ENCODE peak calls at places on chromosome 15, in ten cellular contexts. M is GM12878, B is NB4, Q is WERI-Rb-1, U is HAP-1, X is aorta, L is fibroblast of lung, A is neuronal stem cell, Y is right atrium auricular region, T is heart right ventricle. V is an unnamed sample.

GRCh38 chr15:85636351-85636750 is 158.4 kb downstream of the KLHL25 start:
- DNase-seq in M (no peak), B (no peak), Q (no peak), U (no peak), X (no peak), L (no peak), A (no peak), Y (no peak), T (no peak), V (no peak)

GRCh38 chr15:89649716-89650115 is 5.6 kb downstream of the KIF7 start:
- DNase-seq in M (no peak), B (no peak), Q (no peak), U (no peak), X (peak), L (no peak), A (no peak), Y (no peak), T (no peak), V (no peak)

GRCh38 chr15:88489321-88489720 is 21.8 kb downstream of the MRPS11 start:
- DNase-seq in M (no peak), B (no peak), Q (no peak), U (no peak), X (no peak), L (no peak), A (no peak), Y (no peak), T (no peak), V (no peak)

GRCh38 chr15:64070965-64071851 is 22.4 kb downstream of the CIAO2A start:
- DNase-seq in M (no peak), B (no peak), Q (no peak), U (no peak), X (no peak), L (peak), A (no peak), Y (peak), T (peak), V (peak)

GRCh38 chr15:73038186-73038585 is 14.1 kb upstream of the NEO1 start:
- DNase-seq in M (no peak), B (no peak), Q (no peak), U (no peak), X (no peak), L (no peak), A (no peak), Y (no peak), T (no peak), V (no peak)

GRCh38 chr15:39885099-39885777 is 34.8 kb downstream of the GPR176 start:
- DNase-seq in M (no peak), B (no peak), Q (no peak), U (no peak), X (no peak), L (no peak), A (no peak), Y (no peak), T (no peak), V (no peak)

GRCh38 chr15:31263751-31264533 is 62.7 kb upstream of the KLF13 start:
- DNase-seq in M (peak), B (peak), Q (no peak), U (no peak), X (peak), L (no peak), A (no peak), Y (peak), T (peak), V (no peak)

GRCh38 chr15:69463182-69463756 is 10.7 kb downstream of the RPLP1 start:
- DNase-seq in M (no peak), B (no peak), Q (peak), U (no peak), X (no peak), L (no peak), A (no peak), Y (no peak), T (no peak), V (no peak)

GRCh38 chr15:35698978-35699377 is 153.0 kb upstream of the DPH6 start:
- DNase-seq in M (no peak), B (no peak), Q (no peak), U (no peak), X (no peak), L (no peak), A (no peak), Y (no peak), T (no peak), V (no peak)

GRCh38 chr15:85282504-85283115 is 97.8 kb upstream of the AKAP13 start:
- DNase-seq in M (no peak), B (no peak), Q (no peak), U (no peak), X (no peak), L (peak), A (no peak), Y (peak), T (no peak), V (peak)

GRCh38 chr15:101193781-101194180 is 58.1 kb downstream of the CHSY1 start:
- DNase-seq in M (no peak), B (no peak), Q (no peak), U (no peak), X (no peak), L (no peak), A (no peak), Y (no peak), T (no peak), V (no peak)

GRCh38 chr15:101192081-101192480 is 59.8 kb downstream of the CHSY1 start:
- DNase-seq in M (no peak), B (no peak), Q (no peak), U (no peak), X (no peak), L (no peak), A (no peak), Y (no peak), T (no peak), V (no peak)

GRCh38 chr15:101194246-101195138 is 57.4 kb downstream of the CHSY1 start:
- DNase-seq in M (no peak), B (no peak), Q (no peak), U (no peak), X (no peak), L (no peak), A (no peak), Y (no peak), T (no peak), V (no peak)

GRCh38 chr15:101191242-101191641 is 60.6 kb downstream of the CHSY1 start:
- DNase-seq in M (no peak), B (no peak), Q (no peak), U (no peak), X (no peak), L (no peak), A (no peak), Y (no peak), T (no peak), V (no peak)

DNA sequence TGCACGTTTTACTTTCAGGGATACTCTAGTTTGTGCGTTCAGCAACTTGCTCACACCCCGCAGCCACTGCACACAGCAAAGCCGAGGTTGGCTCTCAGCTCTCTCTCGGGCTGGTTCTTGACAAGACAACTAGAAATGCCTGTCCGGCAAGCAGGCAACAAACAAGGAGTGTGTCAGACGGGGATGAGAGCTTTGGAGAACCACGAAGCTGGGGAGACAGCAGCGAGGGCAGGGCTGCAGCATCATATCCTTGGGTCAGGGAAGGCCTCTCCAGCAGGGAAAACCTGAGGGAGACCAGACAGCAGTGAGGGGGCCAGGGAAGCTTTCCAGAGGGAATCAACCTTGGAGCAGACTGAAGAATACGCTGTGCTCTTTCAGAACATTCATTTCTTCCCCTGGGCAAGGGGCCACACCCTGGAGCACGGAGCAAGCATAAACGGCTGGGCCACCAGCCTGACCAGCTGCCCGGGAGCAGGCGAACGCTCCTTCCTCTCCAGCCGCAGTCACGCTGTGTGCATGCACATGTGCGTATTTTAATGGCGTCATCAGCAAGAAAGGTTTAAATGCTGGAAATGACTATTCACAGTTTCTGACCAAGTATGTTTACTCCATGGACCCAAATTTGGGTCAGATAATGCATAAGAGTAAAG is 58.7 kb downstream of the CHSY1 start:
- DNase-seq in M (no peak), B (no peak), Q (no peak), U (no peak), X (peak), L (no peak), A (no peak), Y (peak), T (peak), V (peak)
- H3K4me3 ChIP-seq in M (no peak), B (no peak), Q (no peak), U (no peak), X (no peak), L (no peak), A (no peak), Y (no peak), T (no peak), V (peak)

GRCh38 chr15:60009124-60009523 is 5.0 kb downstream of the FOXB1 start:
- DNase-seq in M (no peak), B (no peak), Q (no peak), U (peak), X (no peak), L (no peak), A (no peak), Y (no peak), T (no peak), V (no peak)
- H3K4me3 ChIP-seq in M (no peak), B (no peak), Q (no peak), U (no peak), X (no peak), L (no peak), A (no peak), Y (no peak), T (no peak), V (no peak)

GRCh38 chr15:98753726-98754125 is 105.4 kb downstream of the IGF1R start:
- DNase-seq in M (no peak), B (no peak), Q (no peak), U (no peak), X (no peak), L (no peak), A (peak), Y (no peak), T (no peak), V (no peak)
- H3K4me3 ChIP-seq in M (no peak), B (no peak), Q (no peak), U (no peak), X (peak), L (peak), A (no peak), Y (no peak), T (no peak), V (peak)

GRCh38 chr15:75008249-75009017 is 13.1 kb downstream of the SCAMP5 start:
- DNase-seq in M (no peak), B (peak), Q (no peak), U (no peak), X (no peak), L (no peak), A (no peak), Y (no peak), T (no peak), V (no peak)
- H3K4me3 ChIP-seq in M (peak), B (peak), Q (no peak), U (no peak), X (no peak), L (no peak), A (no peak), Y (no peak), T (no peak), V (no peak)

GRCh38 chr15:82572986-82573385 is 32.7 kb upstream of the RPS17 start:
- DNase-seq in M (no peak), B (no peak), Q (no peak), U (no peak), X (no peak), L (no peak), A (no peak), Y (no peak), T (no peak), V (no peak)

GRCh38 chr15:82570721-82571519 is 30.7 kb upstream of the RPS17 start:
- DNase-seq in M (no peak), B (no peak), Q (peak), U (no peak), X (no peak), L (peak), A (no peak), Y (no peak), T (no peak), V (no peak)

GRCh38 chr15:82572311-82572710 is 32.1 kb upstream of the RPS17 start:
- DNase-seq in M (no peak), B (no peak), Q (peak), U (no peak), X (no peak), L (no peak), A (no peak), Y (no peak), T (no peak), V (no peak)

GRCh38 chr15:82569834-82570233 is 29.6 kb upstream of the RPS17 start:
- DNase-seq in M (no peak), B (no peak), Q (no peak), U (no peak), X (no peak), L (no peak), A (no peak), Y (no peak), T (no peak), V (no peak)

GRCh38 chr15:82571722-82572222 is 31.5 kb upstream of the RPS17 start:
- DNase-seq in M (no peak), B (no peak), Q (peak), U (peak), X (peak), L (peak), A (peak), Y (peak), T (peak), V (peak)
- H3K4me3 ChIP-seq in M (no peak), B (no peak), Q (peak), U (no peak), X (no peak), L (peak), A (peak), Y (peak), T (peak), V (peak)

DNA sequence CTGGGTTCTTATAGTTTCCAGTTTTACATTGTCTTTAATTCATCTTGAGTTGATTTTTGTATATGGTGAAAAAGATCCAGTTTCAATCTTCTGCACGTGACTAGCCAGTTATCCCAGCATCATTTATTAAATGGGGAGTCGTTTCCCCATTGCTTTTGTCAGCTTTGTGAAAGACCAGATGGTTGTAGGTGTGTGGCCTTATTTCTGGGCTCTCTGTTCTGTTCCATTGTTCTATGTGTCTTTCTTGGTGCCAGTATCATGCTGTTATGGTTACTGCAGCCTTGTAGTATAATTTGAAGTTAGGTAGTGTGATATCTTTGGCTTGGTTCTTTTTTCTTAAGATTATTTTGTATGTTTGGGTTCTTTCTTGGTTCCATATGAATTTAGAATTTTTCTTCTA is 432.2 kb downstream of the UNC13C start:
- DNase-seq in M (no peak), B (no peak), Q (no peak), U (no peak), X (no peak), L (no peak), A (no peak), Y (no peak), T (no peak), V (no peak)
- H3K4me3 ChIP-seq in M (no peak), B (no peak), Q (no peak), U (no peak), X (no peak), L (no peak), A (no peak), Y (no peak), T (no peak), V (no peak)

GRCh38 chr15:66621491-66622467 is 56.0 kb upstream of the LCTL start:
- DNase-seq in M (no peak), B (no peak), Q (no peak), U (peak), X (no peak), L (peak), A (peak), Y (no peak), T (no peak), V (no peak)
- H3K4me3 ChIP-seq in M (no peak), B (no peak), Q (no peak), U (no peak), X (no peak), L (no peak), A (no peak), Y (no peak), T (no peak), V (no peak)

DNA sequence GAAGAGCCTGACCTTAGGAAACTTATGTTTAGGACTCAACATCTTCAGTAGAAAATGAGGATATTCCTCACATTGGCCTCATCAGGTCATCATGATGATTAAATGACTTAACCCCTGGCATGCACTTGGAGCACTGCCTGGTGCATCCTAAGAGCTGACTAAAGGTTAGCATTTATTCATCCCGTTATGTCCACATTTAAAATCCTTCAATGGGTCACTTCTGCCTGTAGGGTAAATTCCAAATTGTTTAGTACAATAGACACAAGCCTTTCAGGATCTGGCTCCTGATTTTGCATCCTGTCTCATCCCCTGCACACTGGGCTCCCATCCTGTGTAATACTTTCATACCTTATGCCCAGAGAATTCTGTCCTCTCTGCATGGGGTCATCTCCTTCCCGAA is 195.2 kb upstream of the MCTP2 start:
- DNase-seq in M (no peak), B (no peak), Q (no peak), U (no peak), X (no peak), L (no peak), A (no peak), Y (no peak), T (no peak), V (no peak)
- H3K4me3 ChIP-seq in M (no peak), B (no peak), Q (no peak), U (no peak), X (no peak), L (no peak), A (no peak), Y (no peak), T (no peak), V (no peak)

DNA sequence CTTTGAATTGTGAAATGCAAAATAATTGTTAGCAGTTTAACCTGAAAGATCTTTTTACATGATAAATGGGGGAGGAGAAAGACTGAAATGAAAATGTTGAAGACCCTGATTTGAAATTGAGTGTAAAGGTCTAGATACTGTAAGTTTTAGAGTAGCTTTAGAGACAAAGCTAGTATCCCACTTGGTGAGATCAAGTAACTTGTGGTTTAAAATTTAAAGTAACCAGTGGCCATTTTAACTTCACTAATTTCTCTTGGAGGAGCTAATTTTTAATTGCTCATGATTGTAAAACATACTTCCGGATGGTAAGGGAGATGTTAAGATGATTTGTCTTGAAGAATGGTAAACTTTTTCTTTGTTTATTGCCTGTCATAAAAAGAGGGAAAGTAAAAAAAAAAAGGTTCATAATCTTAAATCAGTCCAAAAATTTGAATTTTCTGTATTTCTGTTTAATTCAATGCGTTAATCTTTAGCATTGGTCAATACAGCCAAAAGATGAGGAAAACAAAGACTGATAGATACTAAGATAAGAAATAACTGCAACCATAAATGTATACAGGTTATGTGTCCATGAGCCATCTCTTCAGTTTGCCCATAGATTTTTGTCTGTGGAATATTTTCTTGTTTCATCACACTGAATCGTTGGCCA is 15.2 kb upstream of the CHD2 start:
- DNase-seq in M (no peak), B (peak), Q (no peak), U (no peak), X (no peak), L (no peak), A (no peak), Y (no peak), T (no peak), V (no peak)
- H3K4me3 ChIP-seq in M (peak), B (peak), Q (peak), U (peak), X (peak), L (peak), A (no peak), Y (peak), T (peak), V (peak)

GRCh38 chr15:67821784-67822451 is 3.4 kb upstream of the SKOR1 start:
- DNase-seq in M (no peak), B (no peak), Q (no peak), U (no peak), X (peak), L (no peak), A (no peak), Y (no peak), T (no peak), V (no peak)

GRCh38 chr15:67822537-67823370 is 2.6 kb upstream of the SKOR1 start:
- DNase-seq in M (no peak), B (peak), Q (no peak), U (no peak), X (peak), L (no peak), A (no peak), Y (no peak), T (no peak), V (no peak)

GRCh38 chr15:67824900-67825879 is at the start of gene SKOR1:
- DNase-seq in M (no peak), B (no peak), Q (no peak), U (no peak), X (peak), L (peak), A (no peak), Y (no peak), T (no peak), V (no peak)

GRCh38 chr15:67824157-67824899 is 981 bp upstream of the SKOR1 start:
- DNase-seq in M (no peak), B (no peak), Q (no peak), U (no peak), X (peak), L (no peak), A (no peak), Y (no peak), T (no peak), V (no peak)

GRCh38 chr15:67823371-67824156 is 1.7 kb upstream of the SKOR1 start:
- DNase-seq in M (no peak), B (no peak), Q (no peak), U (no peak), X (peak), L (no peak), A (no peak), Y (no peak), T (no peak), V (no peak)
- H3K4me3 ChIP-seq in M (no peak), B (no peak), Q (peak), U (no peak), X (no peak), L (no peak), A (no peak), Y (no peak), T (no peak), V (peak)